ENCODE peak calls at places on chromosomes 4 and X, in four cellular contexts. C, S, M and X are unnamed samples.

GRCh38 chrX:55767100-55767499 is 49.6 kb downstream of the RRAGB start:
- DNase-seq in S (no peak), C (no peak), M (no peak), X (peak)

GRCh38 chr4:3687538-3687937 is 78.6 kb upstream of the ADRA2C start:
- DNase-seq in S (no peak), C (no peak), M (no peak), X (no peak)

GRCh38 chr4:71607780-71608673 is 175.9 kb downstream of the GC start:
- DNase-seq in C (no peak), M (no peak), S (peak), X (peak)

GRCh38 chr4:87785858-87786509 is 13.4 kb upstream of the IBSP start:
- DNase-seq in M (no peak), C (no peak), S (no peak), X (no peak)

GRCh38 chrX:119041175-119041574 is 31.6 kb upstream of the CT47C1 start:
- DNase-seq in M (peak), S (peak), C (no peak), X (peak)

GRCh38 chrX:38426785-38427184 is 74.4 kb downstream of the OTC start:
- DNase-seq in S (no peak), M (no peak), C (no peak), X (no peak)

GRCh38 chr4:953574-953915 is 19.8 kb downstream of the DGKQ start:
- DNase-seq in C (no peak), M (no peak), S (no peak), X (no peak)

GRCh38 chr4:139711461-139711860 is 45.8 kb downstream of the MGST2 start:
- DNase-seq in M (no peak), C (no peak), S (no peak), X (peak)

GRCh38 chrX:129123795-129124194 is 399.5 kb downstream of the SMARCA1 start:
- DNase-seq in S (no peak), M (no peak), C (no peak), X (no peak)

GRCh38 chr4:6501171-6501570 is 28.8 kb upstream of the PPP2R2C start:
- DNase-seq in C (no peak), S (no peak), M (no peak), X (no peak)

GRCh38 chr4:683982-684571 is 4.9 kb downstream of the SLC49A3 start:
- DNase-seq in S (no peak), M (peak), C (no peak), X (peak)

GRCh38 chr4:37549003-37549402 is 137.2 kb downstream of the RELL1 start:
- DNase-seq in M (no peak), C (no peak), S (no peak), X (peak)

GRCh38 chrX:15863944-15864491 is 9.4 kb upstream of the AP1S2 start:
- DNase-seq in M (no peak), S (no peak), C (no peak), X (no peak)

GRCh38 chr4:85952518-85952917 is 407.3 kb downstream of the MAPK10 start:
- DNase-seq in S (no peak), M (no peak), C (no peak), X (peak)
- TF ChIP-seq ELK1 in S (no peak), M (no peak), C (no peak), X (no peak)

GRCh38 chr4:83024233-83024632 is 10.8 kb upstream of the COPS4 start:
- DNase-seq in M (no peak), C (no peak), S (no peak), X (no peak)
- TF ChIP-seq ELK1 in M (no peak), C (no peak), S (no peak), X (no peak)

DNA sequence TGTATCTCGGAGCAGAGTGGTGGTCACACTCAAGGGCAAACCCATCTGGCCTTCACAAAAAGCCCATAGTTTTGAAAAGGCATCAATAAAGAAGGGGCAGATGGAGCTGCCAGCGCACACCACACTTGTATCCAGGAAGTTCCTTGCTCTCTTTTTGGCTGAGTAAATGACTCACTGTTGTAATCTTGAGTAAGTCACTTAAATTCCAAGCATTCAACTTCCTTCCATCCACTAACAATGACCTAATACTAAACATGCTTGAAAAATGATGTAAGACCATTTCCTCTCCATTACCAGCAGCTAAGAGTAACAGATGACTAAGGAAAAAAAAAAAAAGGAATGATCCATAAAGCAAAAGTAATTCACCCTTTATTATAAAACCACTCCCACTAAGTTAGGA is 32.4 kb upstream of the MYOZ2 start:
- DNase-seq in M (no peak), S (peak), C (no peak), X (peak)
- TF ChIP-seq ELK1 in M (no peak), S (no peak), C (no peak), X (no peak)

DNA sequence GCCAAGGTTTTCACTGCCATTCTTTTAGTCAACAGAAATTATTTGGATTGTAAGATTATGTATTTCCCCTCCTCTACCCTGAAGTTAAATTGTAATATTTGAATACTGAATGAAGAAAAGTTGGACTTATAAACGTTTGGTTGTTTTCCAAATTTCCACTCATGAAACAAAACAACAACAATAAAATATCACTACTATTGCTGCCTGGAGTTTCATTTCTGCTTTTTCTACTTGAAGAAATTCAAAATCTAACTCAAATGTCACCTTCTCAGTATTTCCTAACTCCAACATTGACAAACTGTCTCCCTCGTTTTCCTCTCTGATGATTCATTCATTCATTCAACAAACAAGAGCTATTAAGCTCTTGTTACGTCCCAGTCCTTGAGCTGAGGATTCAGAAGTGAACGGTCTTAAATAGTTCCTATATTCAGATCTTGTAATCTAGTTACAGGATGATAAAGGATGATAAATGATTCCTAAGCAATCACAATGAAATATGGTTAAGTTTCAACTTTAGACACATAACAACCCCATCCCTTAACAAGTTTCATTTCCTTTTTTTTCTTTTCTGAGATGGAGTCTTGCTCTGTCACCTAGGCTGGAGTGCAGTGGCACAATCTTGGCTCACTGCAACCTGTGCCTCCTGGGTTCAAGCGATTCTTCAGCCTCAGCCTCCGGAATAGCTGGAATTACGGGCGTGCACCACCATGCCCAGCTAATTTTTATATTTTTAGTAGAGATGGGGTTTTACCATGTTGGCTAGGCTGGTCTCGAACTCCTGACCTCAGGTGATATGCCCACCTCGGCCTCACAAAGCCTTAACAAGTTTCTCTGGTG is 1.7 kb downstream of the SLC9B2 start:
- DNase-seq in C (peak), S (no peak), M (no peak), X (peak)
- TF ChIP-seq ELK1 in C (no peak), S (no peak), M (no peak), X (no peak)